ENCODE peak calls at places on chromosomes 3 and 15, in six cellular contexts. X, P, C, D, A and F are unnamed samples.

GRCh38 chr3:12916159-12916558 is 74.8 kb upstream of the RPL32 start:
- DNase-seq in X (no peak), P (peak; percentile 88), C (no peak), D (no peak), A (no peak), F (no peak)

GRCh38 chr3:113008117-113008516 is 17.3 kb downstream of the GTPBP8 start:
- DNase-seq in X (no peak), P (no peak), C (no peak), D (no peak), A (no peak), F (no peak)

GRCh38 chr3:52147804-52148203 is 6.4 kb downstream of the POC1A start:
- DNase-seq in X (no peak), P (no peak), C (no peak), D (no peak), A (no peak), F (no peak)

GRCh38 chr3:73520931-73521461 is 103.7 kb downstream of the PDZRN3 start:
- DNase-seq in X (no peak), P (no peak), C (peak; percentile 56), D (no peak), A (no peak), F (no peak)

GRCh38 chr3:13509066-13509815 is 29.1 kb downstream of the HDAC11 start:
- DNase-seq in X (no peak), P (no peak), C (no peak), D (no peak), A (no peak), F (no peak)

GRCh38 chr15:40782609-40783227 is 12.9 kb downstream of the C15orf62 start:
- DNase-seq in X (peak; percentile 71), P (no peak), C (peak; percentile 88), D (no peak), A (no peak), F (peak; percentile 76)

GRCh38 chr3:97793415-97794019 is 28.3 kb upstream of the CRYBG3 start:
- DNase-seq in X (no peak), P (peak; percentile 37), C (peak; percentile 65), D (no peak), A (peak; percentile 2), F (peak; percentile 80)

GRCh38 chr3:27423463-27423862 is 54.3 kb upstream of the NEK10 start:
- DNase-seq in X (no peak), P (no peak), C (peak; percentile 56), D (no peak), A (no peak), F (no peak)

GRCh38 chr3:137642831-137643230 is 121.3 kb upstream of the SOX14 start:
- DNase-seq in X (no peak), P (no peak), C (peak; percentile 24), D (no peak), A (no peak), F (no peak)

GRCh38 chr15:72338617-72339321 is 18.8 kb upstream of the CELF6 start:
- DNase-seq in X (no peak), P (peak; percentile 89), C (no peak), D (no peak), A (no peak), F (no peak)

GRCh38 chr3:52682016-52682415 is 3.7 kb downstream of the PBRM1 start:
- DNase-seq in X (no peak), P (peak; percentile 60), C (peak; percentile 80), D (no peak), A (no peak), F (peak; percentile 93)

GRCh38 chr3:168139947-168140346 is 44.2 kb upstream of the GOLIM4 start:
- DNase-seq in X (no peak), P (no peak), C (peak; percentile 55), D (no peak), A (no peak), F (no peak)

GRCh38 chr3:23875326-23875725 is 41.5 kb downstream of the NKIRAS1 start:
- DNase-seq in X (no peak), P (no peak), C (no peak), D (no peak), A (no peak), F (no peak)